ENCODE peak calls at places on chromosomes 3 and 15, in four cellular contexts. One of them, this sample, is unnamed.

GRCh38 chr3:151769175-151769574 is 35.4 kb downstream of the AADACL2 start:
- DNase-seq in nephron progenitor cell: no peak
- DNase-seq in endothelial cell: no peak
- DNase-seq in Peyer's patch: no peak
- DNase-seq in this sample: no peak

GRCh38 chr15:78767331-78767951 is 43.8 kb downstream of the ADAMTS7 start:
- DNase-seq in nephron progenitor cell: no peak
- DNase-seq in endothelial cell: no peak
- DNase-seq in Peyer's patch: no peak
- DNase-seq in this sample: no peak

GRCh38 chr15:29871401-29871800 is 49.1 kb upstream of the TJP1 start:
- DNase-seq in Peyer's patch: no peak
- DNase-seq in nephron progenitor cell: no peak
- DNase-seq in endothelial cell: no peak
- DNase-seq in this sample: no peak

GRCh38 chr3:43257850-43258249 is 28.5 kb upstream of the SNRK start:
- DNase-seq in Peyer's patch: no peak
- DNase-seq in endothelial cell: no peak
- DNase-seq in nephron progenitor cell: no peak
- DNase-seq in this sample: no peak

GRCh38 chr3:190017575-190018288 is 103.0 kb downstream of the P3H2 start:
- DNase-seq in Peyer's patch: no peak
- DNase-seq in nephron progenitor cell: no peak
- DNase-seq in endothelial cell: no peak
- DNase-seq in this sample: no peak

GRCh38 chr3:48187579-48188265 is 495 bp downstream of the CDC25A start:
- DNase-seq in nephron progenitor cell: peak
- DNase-seq in Peyer's patch: no peak
- DNase-seq in endothelial cell: peak
- DNase-seq in this sample: peak

GRCh38 chr15:66145242-66146182 is 108.0 kb downstream of the MEGF11 start:
- DNase-seq in nephron progenitor cell: no peak
- DNase-seq in Peyer's patch: no peak
- DNase-seq in endothelial cell: no peak
- DNase-seq in this sample: no peak

GRCh38 chr3:181712505-181713299 is 977 bp downstream of the SOX2 start:
- DNase-seq in Peyer's patch: no peak
- DNase-seq in endothelial cell: peak
- DNase-seq in nephron progenitor cell: peak
- DNase-seq in this sample: peak

GRCh38 chr3:192571197-192571791 is 156.0 kb downstream of the FGF12 start:
- DNase-seq in endothelial cell: no peak
- DNase-seq in Peyer's patch: no peak
- DNase-seq in nephron progenitor cell: peak
- DNase-seq in this sample: peak

GRCh38 chr15:38758001-38758400 is 193.4 kb upstream of the RASGRP1 start:
- DNase-seq in Peyer's patch: no peak
- DNase-seq in nephron progenitor cell: peak
- DNase-seq in endothelial cell: no peak
- DNase-seq in this sample: no peak

GRCh38 chr3:94990952-94991705 is 928.3 kb downstream of the NSUN3 start:
- DNase-seq in Peyer's patch: no peak
- DNase-seq in endothelial cell: no peak
- DNase-seq in nephron progenitor cell: no peak
- DNase-seq in this sample: no peak

GRCh38 chr3:195582947-195583346 is 793 bp downstream of the APOD start:
- DNase-seq in Peyer's patch: no peak
- DNase-seq in endothelial cell: no peak
- DNase-seq in nephron progenitor cell: no peak
- DNase-seq in this sample: peak

GRCh38 chr3:82607391-82607790 is 845.9 kb upstream of the GBE1 start:
- DNase-seq in nephron progenitor cell: no peak
- DNase-seq in endothelial cell: no peak
- DNase-seq in Peyer's patch: no peak
- DNase-seq in this sample: no peak

GRCh38 chr15:85763557-85764303 is 31.0 kb downstream of the KLHL25 start:
- DNase-seq in Peyer's patch: no peak
- DNase-seq in endothelial cell: no peak
- DNase-seq in nephron progenitor cell: no peak
- DNase-seq in this sample: no peak

GRCh38 chr15:40363611-40364010 is 5.6 kb downstream of the DISP2 start:
- DNase-seq in nephron progenitor cell: no peak
- DNase-seq in endothelial cell: no peak
- DNase-seq in Peyer's patch: no peak
- DNase-seq in this sample: no peak

GRCh38 chr15:100633763-100634075 is 31.3 kb downstream of the ASB7 start:
- DNase-seq in Peyer's patch: no peak
- DNase-seq in endothelial cell: no peak
- DNase-seq in nephron progenitor cell: no peak
- DNase-seq in this sample: no peak

GRCh38 chr3:10417849-10418248 is 87.5 kb downstream of the ATP2B2 start:
- DNase-seq in endothelial cell: no peak
- DNase-seq in nephron progenitor cell: no peak
- DNase-seq in Peyer's patch: no peak
- DNase-seq in this sample: peak

GRCh38 chr3:18466136-18466535 is 41.0 kb upstream of the SATB1 start:
- DNase-seq in nephron progenitor cell: no peak
- DNase-seq in Peyer's patch: no peak
- DNase-seq in endothelial cell: no peak
- DNase-seq in this sample: no peak

GRCh38 chr3:156527060-156527459 is 27.9 kb downstream of the SSR3 start:
- DNase-seq in endothelial cell: no peak
- DNase-seq in Peyer's patch: no peak
- DNase-seq in nephron progenitor cell: no peak
- DNase-seq in this sample: no peak

GRCh38 chr3:179323197-179323901 is 518 bp downstream of the ZNF639 start:
- DNase-seq in endothelial cell: peak
- DNase-seq in Peyer's patch: peak
- DNase-seq in nephron progenitor cell: peak
- DNase-seq in this sample: peak

GRCh38 chr3:94587291-94587690 is 524.4 kb downstream of the NSUN3 start:
- DNase-seq in Peyer's patch: no peak
- DNase-seq in nephron progenitor cell: no peak
- DNase-seq in endothelial cell: no peak
- DNase-seq in this sample: no peak

GRCh38 chr3:109125902-109126301 is 8.0 kb upstream of the MORC1 start:
- DNase-seq in endothelial cell: no peak
- DNase-seq in Peyer's patch: no peak
- DNase-seq in nephron progenitor cell: no peak
- DNase-seq in this sample: no peak

GRCh38 chr15:39918688-39919385 is 1.2 kb downstream of the GPR176 start:
- DNase-seq in endothelial cell: no peak
- DNase-seq in Peyer's patch: no peak
- DNase-seq in nephron progenitor cell: no peak
- DNase-seq in this sample: no peak

GRCh38 chr3:23889401-23889800 is 27.4 kb downstream of the NKIRAS1 start:
- DNase-seq in nephron progenitor cell: no peak
- DNase-seq in endothelial cell: no peak
- DNase-seq in Peyer's patch: no peak
- DNase-seq in this sample: no peak

GRCh38 chr15:67794832-67795574 is 30.3 kb upstream of the SKOR1 start:
- DNase-seq in endothelial cell: no peak
- DNase-seq in Peyer's patch: no peak
- DNase-seq in nephron progenitor cell: no peak
- DNase-seq in this sample: peak

GRCh38 chr3:178392553-178392952 is 143.7 kb upstream of the KCNMB2 start:
- DNase-seq in Peyer's patch: no peak
- DNase-seq in nephron progenitor cell: no peak
- DNase-seq in endothelial cell: no peak
- DNase-seq in this sample: no peak

GRCh38 chr3:134697830-134698699 is 47.2 kb upstream of the KY start:
- DNase-seq in endothelial cell: no peak
- DNase-seq in nephron progenitor cell: no peak
- DNase-seq in Peyer's patch: no peak
- DNase-seq in this sample: no peak

GRCh38 chr3:127857270-127857801 is 35.0 kb upstream of the MGLL start:
- DNase-seq in nephron progenitor cell: no peak
- DNase-seq in Peyer's patch: no peak
- DNase-seq in endothelial cell: no peak
- DNase-seq in this sample: no peak

GRCh38 chr15:73573572-73573971 is 59.6 kb downstream of the NPTN start:
- DNase-seq in endothelial cell: no peak
- DNase-seq in Peyer's patch: no peak
- DNase-seq in nephron progenitor cell: no peak
- DNase-seq in this sample: no peak

GRCh38 chr3:24235121-24235520 is 259.5 kb downstream of the THRB start:
- DNase-seq in Peyer's patch: no peak
- DNase-seq in nephron progenitor cell: no peak
- DNase-seq in endothelial cell: no peak
- DNase-seq in this sample: no peak

GRCh38 chr3:146680602-146681001 is 75.5 kb upstream of the PLSCR5 start:
- DNase-seq in endothelial cell: no peak
- DNase-seq in Peyer's patch: no peak
- DNase-seq in nephron progenitor cell: no peak
- DNase-seq in this sample: no peak

GRCh38 chr3:9916734-9917680 is at the start of gene IL17RC:
- DNase-seq in Peyer's patch: peak
- DNase-seq in endothelial cell: peak
- DNase-seq in nephron progenitor cell: peak
- DNase-seq in this sample: peak

GRCh38 chr15:61997786-61998185 is 62.5 kb downstream of the VPS13C start:
- DNase-seq in Peyer's patch: no peak
- DNase-seq in endothelial cell: no peak
- DNase-seq in nephron progenitor cell: no peak
- DNase-seq in this sample: no peak

DNA sequence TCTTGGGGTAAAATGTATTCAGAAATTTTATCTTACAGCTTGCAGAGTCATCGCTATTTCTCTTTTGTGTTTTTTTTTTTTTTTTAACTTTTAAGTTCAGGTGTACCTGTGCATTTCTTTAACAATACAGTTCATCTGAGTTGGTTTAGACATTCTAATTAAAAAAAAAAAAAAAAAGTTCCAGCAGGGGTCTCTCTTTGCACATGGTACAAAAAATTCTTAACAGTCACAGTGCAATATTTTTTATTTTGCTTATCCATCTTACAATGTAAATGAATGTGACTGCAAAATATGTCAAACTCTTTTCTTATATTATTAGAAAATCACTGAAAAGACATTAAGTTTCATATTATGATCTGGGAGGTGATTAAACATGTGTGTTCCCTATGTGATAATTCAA is 47.5 kb upstream of the SLC9A9 start:
- DNase-seq in endothelial cell: no peak
- DNase-seq in nephron progenitor cell: no peak
- DNase-seq in Peyer's patch: no peak
- DNase-seq in this sample: no peak
- TF ChIP-seq CTCF in endothelial cell: peak
- TF ChIP-seq CTCF in nephron progenitor cell: peak
- TF ChIP-seq CTCF in Peyer's patch: no peak
- TF ChIP-seq CTCF in this sample: no peak

GRCh38 chr3:36132214-36132613 is 248.1 kb upstream of the STAC start:
- DNase-seq in endothelial cell: no peak
- DNase-seq in Peyer's patch: no peak
- DNase-seq in nephron progenitor cell: no peak
- DNase-seq in this sample: no peak
- TF ChIP-seq CTCF in endothelial cell: peak
- TF ChIP-seq CTCF in Peyer's patch: no peak
- TF ChIP-seq CTCF in nephron progenitor cell: no peak
- TF ChIP-seq CTCF in this sample: no peak

GRCh38 chr3:124059580-124059979 is 67.7 kb upstream of the ROPN1 start:
- DNase-seq in Peyer's patch: no peak
- DNase-seq in nephron progenitor cell: no peak
- DNase-seq in endothelial cell: no peak
- DNase-seq in this sample: no peak

GRCh38 chr3:124063168-124063909 is 71.4 kb upstream of the ROPN1 start:
- DNase-seq in endothelial cell: no peak
- DNase-seq in nephron progenitor cell: no peak
- DNase-seq in Peyer's patch: no peak
- DNase-seq in this sample: no peak

DNA sequence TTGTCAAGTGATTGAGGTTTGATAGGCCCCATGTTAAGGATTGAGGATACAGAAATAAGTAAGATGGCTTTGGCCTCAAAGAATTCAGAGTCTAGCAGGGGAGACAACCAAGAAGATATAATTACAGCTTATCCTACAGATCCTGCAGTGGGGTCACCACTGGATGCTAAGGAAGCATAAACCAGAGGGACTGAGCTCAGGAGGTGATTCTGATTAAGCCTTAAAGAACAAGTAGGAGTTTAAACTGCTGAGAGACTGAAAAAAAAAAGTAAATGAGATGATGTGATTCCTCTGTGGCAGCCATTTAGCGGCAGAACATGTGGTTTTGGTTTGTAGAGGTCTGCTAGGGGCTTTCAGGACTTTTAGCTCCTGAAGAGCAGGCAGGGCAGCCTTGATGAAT is 72.1 kb upstream of the ROPN1 start:
- DNase-seq in endothelial cell: no peak
- DNase-seq in nephron progenitor cell: no peak
- DNase-seq in Peyer's patch: no peak
- DNase-seq in this sample: no peak
- TF ChIP-seq CTCF in endothelial cell: no peak
- TF ChIP-seq CTCF in nephron progenitor cell: no peak
- TF ChIP-seq CTCF in Peyer's patch: no peak
- TF ChIP-seq CTCF in this sample: no peak

GRCh38 chr3:128949158-128949557 is 44.7 kb downstream of the CFAP92 start:
- DNase-seq in endothelial cell: no peak
- DNase-seq in nephron progenitor cell: no peak
- DNase-seq in Peyer's patch: no peak
- DNase-seq in this sample: no peak

GRCh38 chr3:128945041-128945877 is 48.6 kb downstream of the CFAP92 start:
- DNase-seq in nephron progenitor cell: no peak
- DNase-seq in Peyer's patch: no peak
- DNase-seq in endothelial cell: no peak
- DNase-seq in this sample: no peak

GRCh38 chr3:128945878-128946175 is 48.0 kb downstream of the CFAP92 start:
- DNase-seq in endothelial cell: no peak
- DNase-seq in nephron progenitor cell: no peak
- DNase-seq in Peyer's patch: no peak
- DNase-seq in this sample: no peak

GRCh38 chr3:128946411-128946810 is 47.5 kb downstream of the CFAP92 start:
- DNase-seq in endothelial cell: no peak
- DNase-seq in Peyer's patch: no peak
- DNase-seq in nephron progenitor cell: no peak
- DNase-seq in this sample: no peak

DNA sequence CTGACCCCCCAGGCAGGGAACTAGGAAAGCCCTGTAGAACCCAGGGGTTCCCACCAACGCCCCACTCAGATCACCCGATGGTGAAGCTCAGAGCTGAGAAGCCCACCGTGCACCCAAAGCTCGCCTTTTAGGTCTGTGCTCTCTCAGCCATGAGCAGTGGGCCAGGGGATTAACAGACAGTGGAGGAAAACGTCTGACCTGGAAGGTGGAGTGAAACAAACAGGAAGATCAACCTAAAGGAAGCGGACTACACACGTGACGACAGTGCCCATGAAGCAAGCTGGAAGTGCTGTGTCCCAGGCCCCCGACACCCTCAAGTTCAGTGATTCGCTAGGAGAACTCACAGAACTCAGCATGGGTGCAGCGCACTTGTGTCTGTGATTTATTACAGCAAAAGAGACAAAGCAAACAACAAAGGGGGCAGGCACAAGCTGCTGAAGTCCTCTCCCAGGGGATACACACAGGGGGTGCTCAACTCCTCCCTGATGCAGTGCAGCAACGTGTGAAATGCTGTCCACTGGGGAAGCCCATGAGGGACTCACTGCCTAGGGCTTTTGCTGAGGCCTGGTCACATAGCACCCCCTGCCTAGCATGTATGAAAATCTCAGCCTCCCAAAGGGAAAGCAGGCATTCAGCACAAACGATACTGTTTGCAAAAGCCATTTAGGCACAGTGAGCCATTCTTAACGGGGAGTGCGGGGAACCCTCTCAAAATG is 43.5 kb downstream of the CFAP92 start:
- DNase-seq in nephron progenitor cell: peak
- DNase-seq in endothelial cell: no peak
- DNase-seq in Peyer's patch: no peak
- DNase-seq in this sample: peak
- TF ChIP-seq CTCF in nephron progenitor cell: no peak
- TF ChIP-seq CTCF in endothelial cell: no peak
- TF ChIP-seq CTCF in Peyer's patch: no peak
- TF ChIP-seq CTCF in this sample: no peak

This sample was measured in activated CD8-positive, alpha-beta T cell treated with anti-CD3 and anti-CD28 coated beads for 36 hours.